ENCODE peak calls at places on chromosomes 4 and X, in four cellular contexts. V, C, F and A are unnamed samples.

GRCh38 chr4:170193496-170193895 is 103.7 kb upstream of the AADAT start:
- DNase-seq in V (no peak), C (no peak), F (no peak), A (no peak)

GRCh38 chrX:13131511-13132137 is 87.2 kb upstream of the FAM9C start:
- DNase-seq in V (no peak), C (no peak), F (no peak), A (no peak)

GRCh38 chrX:154082396-154083133 is 15.0 kb downstream of the MECP2 start:
- DNase-seq in V (no peak), C (no peak), F (no peak), A (no peak)

GRCh38 chr4:100177855-100178254 is 12.4 kb downstream of the DDIT4L start:
- DNase-seq in V (no peak), C (no peak), F (no peak), A (no peak)

GRCh38 chr4:124121511-124121934 is 591.0 kb downstream of the ANKRD50 start:
- DNase-seq in V (no peak), C (peak), F (no peak), A (no peak)

GRCh38 chr4:124804584-124804983 is 92.1 kb upstream of the ANKRD50 start:
- DNase-seq in V (no peak), C (no peak), F (no peak), A (no peak)

GRCh38 chrX:15293471-15293870 is 22.0 kb downstream of the ASB11 start:
- DNase-seq in V (no peak), C (no peak), F (no peak), A (no peak)

GRCh38 chrX:15546745-15547144 is 46.1 kb downstream of the BMX start:
- DNase-seq in V (no peak), C (no peak), F (no peak), A (no peak)

GRCh38 chr4:1842993-1843448 is 12.9 kb downstream of the LETM1 start:
- DNase-seq in V (no peak), C (peak), F (no peak), A (no peak)

GRCh38 chr4:118834960-118835895 is 698 bp downstream of the SEC24D start:
- DNase-seq in V (no peak), C (peak), F (peak), A (peak)

GRCh38 chr4:2843023-2843908 is at the start of gene ADD1:
- DNase-seq in V (peak), C (peak), F (peak), A (peak)

GRCh38 chr4:121510260-121510942 is 129.6 kb upstream of the QRFPR start:
- DNase-seq in V (no peak), C (no peak), F (no peak), A (no peak)

GRCh38 chrX:42219231-42219630 is 295.9 kb upstream of the CASK start:
- DNase-seq in V (no peak), C (no peak), F (no peak), A (no peak)

GRCh38 chr4:10276152-10276551 is 159.6 kb upstream of the WDR1 start:
- DNase-seq in V (no peak), C (no peak), F (no peak), A (no peak)

GRCh38 chr4:149353241-149353640 is 462.4 kb downstream of the IQCM start:
- DNase-seq in V (no peak), C (no peak), F (no peak), A (no peak)

GRCh38 chrX:39507617-39508299 is 590.0 kb downstream of the BCOR start:
- DNase-seq in V (no peak), C (no peak), F (no peak), A (no peak)

GRCh38 chr4:36241771-36242170 is 2.5 kb downstream of the ARAP2 start:
- DNase-seq in V (no peak), C (no peak), F (peak), A (no peak)

GRCh38 chrX:72269671-72270251 is 7.3 kb downstream of the RPS4X start:
- DNase-seq in V (no peak), C (no peak), F (no peak), A (no peak)

GRCh38 chr4:142282870-142283431 is 563.1 kb downstream of the INPP4B start:
- DNase-seq in V (no peak), C (no peak), F (no peak), A (peak)

GRCh38 chr4:38367642-38368189 is 296.3 kb upstream of the KLF3 start:
- DNase-seq in V (no peak), C (no peak), F (no peak), A (no peak)

GRCh38 chr4:82893942-82894341 is 3.0 kb upstream of the SEC31A start:
- DNase-seq in V (no peak), C (no peak), F (no peak), A (no peak)

GRCh38 chrX:107684956-107685385 is 56.7 kb downstream of the PRPS1 start:
- DNase-seq in V (no peak), C (no peak), F (peak), A (peak)

GRCh38 chr4:10164877-10165283 is 48.3 kb upstream of the WDR1 start:
- DNase-seq in V (no peak), C (no peak), F (peak), A (no peak)

GRCh38 chrX:118459494-118459893 is 36.1 kb upstream of the DOCK11 start:
- DNase-seq in V (no peak), C (no peak), F (peak), A (no peak)

GRCh38 chr4:15436515-15436914 is 8.7 kb downstream of the C1QTNF7 start:
- DNase-seq in V (no peak), C (no peak), F (no peak), A (no peak)

GRCh38 chr4:124432500-124432899 is 280.0 kb downstream of the ANKRD50 start:
- DNase-seq in V (no peak), C (no peak), F (no peak), A (no peak)

GRCh38 chr4:7150083-7150635 is 42.2 kb upstream of the SORCS2 start:
- DNase-seq in V (no peak), C (no peak), F (no peak), A (no peak)